ENCODE peak calls at places on chromosomes 4 and X, in ten cellular contexts. One of them, this sample, is unnamed.
A peak's percentile ranks its signal among the peaks of the same experiment; 100 is the strongest.

GRCh38 chrX:124393238-124393637 is 46.9 kb downstream of the SH2D1A start:
- DNase-seq in RWPE1: no peak
- DNase-seq in mammary epithelial cell: no peak
- DNase-seq in ovary: no peak
- DNase-seq in body of pancreas: no peak
- DNase-seq in OCI-LY7: no peak
- DNase-seq in CD4-positive, alpha-beta T cell: no peak
- DNase-seq in pancreas: no peak
- DNase-seq in AG04450: no peak
- DNase-seq in hepatocyte: no peak
- DNase-seq in this sample: no peak

GRCh38 chr4:3401436-3402171 is 40.2 kb upstream of the HGFAC start:
- DNase-seq in ovary: no peak
- DNase-seq in OCI-LY7: no peak
- DNase-seq in pancreas: no peak
- DNase-seq in hepatocyte: no peak
- DNase-seq in mammary epithelial cell: no peak
- DNase-seq in body of pancreas: no peak
- DNase-seq in RWPE1: no peak
- DNase-seq in CD4-positive, alpha-beta T cell: no peak
- DNase-seq in AG04450: no peak
- DNase-seq in this sample: no peak

GRCh38 chr4:38894340-38894982 is 26.9 kb downstream of the FAM114A1 start:
- DNase-seq in ovary: no peak
- DNase-seq in pancreas: no peak
- DNase-seq in RWPE1: no peak
- DNase-seq in mammary epithelial cell: no peak
- DNase-seq in OCI-LY7: peak; percentile 10
- DNase-seq in body of pancreas: no peak
- DNase-seq in CD4-positive, alpha-beta T cell: no peak
- DNase-seq in hepatocyte: no peak
- DNase-seq in AG04450: no peak
- DNase-seq in this sample: no peak

GRCh38 chr4:17206829-17207773 is 304.8 kb downstream of the QDPR start:
- DNase-seq in hepatocyte: no peak
- DNase-seq in body of pancreas: no peak
- DNase-seq in pancreas: no peak
- DNase-seq in ovary: no peak
- DNase-seq in mammary epithelial cell: no peak
- DNase-seq in RWPE1: no peak
- DNase-seq in OCI-LY7: peak; percentile 35
- DNase-seq in CD4-positive, alpha-beta T cell: no peak
- DNase-seq in AG04450: no peak
- DNase-seq in this sample: no peak

GRCh38 chrX:101686574-101686973 is 26.9 kb upstream of the ARMCX2 start:
- DNase-seq in mammary epithelial cell: no peak
- DNase-seq in RWPE1: no peak
- DNase-seq in OCI-LY7: no peak
- DNase-seq in CD4-positive, alpha-beta T cell: no peak
- DNase-seq in AG04450: no peak
- DNase-seq in pancreas: no peak
- DNase-seq in ovary: no peak
- DNase-seq in hepatocyte: no peak
- DNase-seq in body of pancreas: no peak
- DNase-seq in this sample: no peak

GRCh38 chrX:122625821-122626220 is 558.3 kb upstream of the GRIA3 start:
- DNase-seq in OCI-LY7: no peak
- DNase-seq in RWPE1: no peak
- DNase-seq in ovary: no peak
- DNase-seq in hepatocyte: no peak
- DNase-seq in pancreas: no peak
- DNase-seq in mammary epithelial cell: peak; percentile 68
- DNase-seq in body of pancreas: no peak
- DNase-seq in AG04450: no peak
- DNase-seq in CD4-positive, alpha-beta T cell: no peak
- DNase-seq in this sample: no peak

GRCh38 chr4:182310316-182310715 is 67.1 kb downstream of the TENM3 start:
- DNase-seq in CD4-positive, alpha-beta T cell: no peak
- DNase-seq in OCI-LY7: no peak
- DNase-seq in body of pancreas: no peak
- DNase-seq in AG04450: peak; percentile 27
- DNase-seq in hepatocyte: no peak
- DNase-seq in mammary epithelial cell: no peak
- DNase-seq in ovary: no peak
- DNase-seq in RWPE1: no peak
- DNase-seq in pancreas: no peak
- DNase-seq in this sample: no peak

GRCh38 chrX:40470830-40471429 is 109.8 kb upstream of the ATP6AP2 start:
- DNase-seq in mammary epithelial cell: no peak
- DNase-seq in AG04450: no peak
- DNase-seq in ovary: no peak
- DNase-seq in OCI-LY7: no peak
- DNase-seq in CD4-positive, alpha-beta T cell: no peak
- DNase-seq in hepatocyte: no peak
- DNase-seq in body of pancreas: no peak
- DNase-seq in pancreas: no peak
- DNase-seq in RWPE1: peak; percentile 13
- DNase-seq in this sample: no peak

GRCh38 chr4:168766537-168767316 is 243.3 kb downstream of the CBR4 start:
- DNase-seq in hepatocyte: no peak
- DNase-seq in RWPE1: no peak
- DNase-seq in CD4-positive, alpha-beta T cell: no peak
- DNase-seq in AG04450: no peak
- DNase-seq in OCI-LY7: no peak
- DNase-seq in mammary epithelial cell: no peak
- DNase-seq in pancreas: no peak
- DNase-seq in body of pancreas: no peak
- DNase-seq in ovary: no peak
- DNase-seq in this sample: no peak

GRCh38 chr4:110104661-110105060 is 93.8 kb downstream of the ELOVL6 start:
- DNase-seq in pancreas: no peak
- DNase-seq in OCI-LY7: no peak
- DNase-seq in AG04450: no peak
- DNase-seq in mammary epithelial cell: no peak
- DNase-seq in CD4-positive, alpha-beta T cell: no peak
- DNase-seq in hepatocyte: no peak
- DNase-seq in ovary: no peak
- DNase-seq in RWPE1: no peak
- DNase-seq in body of pancreas: no peak
- DNase-seq in this sample: no peak

GRCh38 chr4:3644849-3645627 is 112.8 kb upstream of the LRPAP1 start:
- DNase-seq in ovary: no peak
- DNase-seq in CD4-positive, alpha-beta T cell: no peak
- DNase-seq in RWPE1: peak; percentile 9
- DNase-seq in pancreas: no peak
- DNase-seq in OCI-LY7: no peak
- DNase-seq in body of pancreas: no peak
- DNase-seq in mammary epithelial cell: no peak
- DNase-seq in AG04450: no peak
- DNase-seq in hepatocyte: no peak
- DNase-seq in this sample: no peak

GRCh38 chr4:85210353-85210752 is 243.9 kb upstream of the WDFY3 start:
- DNase-seq in AG04450: no peak
- DNase-seq in RWPE1: peak; percentile 45
- DNase-seq in ovary: no peak
- DNase-seq in body of pancreas: no peak
- DNase-seq in hepatocyte: no peak
- DNase-seq in mammary epithelial cell: peak; percentile 82
- DNase-seq in pancreas: no peak
- DNase-seq in CD4-positive, alpha-beta T cell: no peak
- DNase-seq in OCI-LY7: no peak
- DNase-seq in this sample: no peak

GRCh38 chrX:135295238-135295943 is 13.9 kb upstream of the ETDC start:
- DNase-seq in hepatocyte: peak; percentile 54
- DNase-seq in ovary: no peak
- DNase-seq in OCI-LY7: no peak
- DNase-seq in AG04450: peak; percentile 3
- DNase-seq in body of pancreas: no peak
- DNase-seq in mammary epithelial cell: no peak
- DNase-seq in CD4-positive, alpha-beta T cell: peak; percentile 24
- DNase-seq in RWPE1: no peak
- DNase-seq in pancreas: peak; percentile 54
- DNase-seq in this sample: peak; percentile 22

GRCh38 chr4:176302283-176303275 is 17.2 kb upstream of the SPCS3 start:
- DNase-seq in mammary epithelial cell: peak; percentile 56
- DNase-seq in AG04450: peak; percentile 61
- DNase-seq in body of pancreas: no peak
- DNase-seq in RWPE1: peak; percentile 62
- DNase-seq in pancreas: no peak
- DNase-seq in CD4-positive, alpha-beta T cell: no peak
- DNase-seq in OCI-LY7: no peak
- DNase-seq in ovary: no peak
- DNase-seq in hepatocyte: peak; percentile 15
- DNase-seq in this sample: no peak

GRCh38 chr4:121796283-121796682 is 4.8 kb upstream of the EXOSC9 start:
- DNase-seq in hepatocyte: no peak
- DNase-seq in RWPE1: no peak
- DNase-seq in ovary: no peak
- DNase-seq in CD4-positive, alpha-beta T cell: no peak
- DNase-seq in OCI-LY7: no peak
- DNase-seq in mammary epithelial cell: no peak
- DNase-seq in pancreas: no peak
- DNase-seq in body of pancreas: no peak
- DNase-seq in AG04450: no peak
- DNase-seq in this sample: no peak
- H3K27ac ChIP-seq in hepatocyte: no peak overlapping the region
- H3K27ac ChIP-seq in RWPE1: no peak overlapping the region
- H3K27ac ChIP-seq in ovary: no peak overlapping the region
- H3K27ac ChIP-seq in CD4-positive, alpha-beta T cell: no peak overlapping the region
- H3K27ac ChIP-seq in OCI-LY7: no peak overlapping the region
- H3K27ac ChIP-seq in mammary epithelial cell: no peak overlapping the region
- H3K27ac ChIP-seq in pancreas: no peak overlapping the region
- H3K27ac ChIP-seq in body of pancreas: no peak overlapping the region
- H3K27ac ChIP-seq in AG04450: peak overlapping the region; percentile 12
- H3K27ac ChIP-seq in this sample: no peak overlapping the region

GRCh38 chrX:10118530-10118929 is 38.2 kb upstream of the CLCN4 start:
- DNase-seq in mammary epithelial cell: no peak
- DNase-seq in ovary: no peak
- DNase-seq in AG04450: no peak
- DNase-seq in CD4-positive, alpha-beta T cell: no peak
- DNase-seq in hepatocyte: no peak
- DNase-seq in pancreas: no peak
- DNase-seq in OCI-LY7: no peak
- DNase-seq in RWPE1: no peak
- DNase-seq in body of pancreas: no peak
- DNase-seq in this sample: no peak
- H3K27ac ChIP-seq in mammary epithelial cell: no peak overlapping the region
- H3K27ac ChIP-seq in ovary: no peak overlapping the region
- H3K27ac ChIP-seq in AG04450: no peak overlapping the region
- H3K27ac ChIP-seq in CD4-positive, alpha-beta T cell: no peak overlapping the region
- H3K27ac ChIP-seq in hepatocyte: no peak overlapping the region
- H3K27ac ChIP-seq in pancreas: no peak overlapping the region
- H3K27ac ChIP-seq in OCI-LY7: peak overlapping the region; percentile 72
- H3K27ac ChIP-seq in RWPE1: no peak overlapping the region
- H3K27ac ChIP-seq in body of pancreas: no peak overlapping the region
- H3K27ac ChIP-seq in this sample: no peak overlapping the region

DNA sequence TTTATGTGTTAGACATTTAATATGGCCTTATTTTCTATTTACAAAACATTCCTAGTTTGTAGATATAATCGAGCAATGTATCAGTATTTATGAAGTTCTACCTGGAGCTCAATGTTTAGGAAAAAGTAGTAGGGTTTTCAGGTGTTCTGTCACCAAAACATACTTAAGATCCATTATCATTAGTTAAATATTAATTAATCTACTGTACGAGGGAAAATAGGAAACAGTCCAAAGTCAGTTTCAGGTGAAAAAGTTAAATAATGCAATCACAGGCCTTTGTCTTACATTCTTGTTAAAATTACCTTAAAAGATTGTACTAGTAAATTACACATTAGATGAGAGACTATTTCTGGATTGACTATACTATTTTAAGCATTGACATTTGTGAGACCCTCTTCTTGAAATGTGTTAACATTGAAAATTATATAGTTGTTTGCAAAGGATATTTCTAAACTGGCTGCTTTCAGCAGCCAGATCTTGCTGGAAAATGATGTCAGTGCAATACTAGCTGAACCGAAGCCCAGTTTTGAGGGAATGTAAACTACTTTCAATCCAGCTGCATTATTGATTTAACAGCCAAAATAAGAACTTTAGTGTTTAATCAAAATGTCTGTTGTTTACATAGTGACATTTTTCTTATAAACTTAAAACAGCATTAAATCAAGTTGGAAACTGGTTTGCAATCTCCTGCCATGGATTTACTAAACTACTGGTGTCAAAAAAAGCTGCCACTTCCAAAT is 19.3 kb downstream of the GUCY1B1 start:
- DNase-seq in RWPE1: no peak
- DNase-seq in CD4-positive, alpha-beta T cell: no peak
- DNase-seq in mammary epithelial cell: no peak
- DNase-seq in OCI-LY7: no peak
- DNase-seq in ovary: no peak
- DNase-seq in AG04450: no peak
- DNase-seq in body of pancreas: peak; percentile 33
- DNase-seq in pancreas: no peak
- DNase-seq in hepatocyte: no peak
- DNase-seq in this sample: no peak
- H3K27ac ChIP-seq in RWPE1: no peak overlapping the region
- H3K27ac ChIP-seq in CD4-positive, alpha-beta T cell: no peak overlapping the region
- H3K27ac ChIP-seq in mammary epithelial cell: no peak overlapping the region
- H3K27ac ChIP-seq in OCI-LY7: no peak overlapping the region
- H3K27ac ChIP-seq in ovary: no peak overlapping the region
- H3K27ac ChIP-seq in AG04450: no peak overlapping the region
- H3K27ac ChIP-seq in body of pancreas: peak overlapping the region; percentile 71
- H3K27ac ChIP-seq in pancreas: no peak overlapping the region
- H3K27ac ChIP-seq in hepatocyte: peak overlapping the region; percentile 45
- H3K27ac ChIP-seq in this sample: peak overlapping the region; percentile 28

GRCh38 chr4:74435296-74435695 is 9.6 kb upstream of the AREG start:
- DNase-seq in hepatocyte: no peak
- DNase-seq in AG04450: no peak
- DNase-seq in mammary epithelial cell: no peak
- DNase-seq in ovary: no peak
- DNase-seq in RWPE1: no peak
- DNase-seq in CD4-positive, alpha-beta T cell: no peak
- DNase-seq in body of pancreas: no peak
- DNase-seq in OCI-LY7: no peak
- DNase-seq in pancreas: no peak
- DNase-seq in this sample: no peak

GRCh38 chr4:74433541-74434172 is 11.3 kb upstream of the AREG start:
- DNase-seq in RWPE1: no peak
- DNase-seq in mammary epithelial cell: no peak
- DNase-seq in OCI-LY7: peak; percentile 9
- DNase-seq in pancreas: no peak
- DNase-seq in hepatocyte: no peak
- DNase-seq in ovary: no peak
- DNase-seq in AG04450: no peak
- DNase-seq in CD4-positive, alpha-beta T cell: no peak
- DNase-seq in body of pancreas: no peak
- DNase-seq in this sample: no peak

GRCh38 chr4:74433043-74433442 is 11.9 kb upstream of the AREG start:
- DNase-seq in CD4-positive, alpha-beta T cell: no peak
- DNase-seq in ovary: no peak
- DNase-seq in RWPE1: no peak
- DNase-seq in AG04450: no peak
- DNase-seq in mammary epithelial cell: no peak
- DNase-seq in hepatocyte: no peak
- DNase-seq in OCI-LY7: no peak
- DNase-seq in body of pancreas: no peak
- DNase-seq in pancreas: no peak
- DNase-seq in this sample: no peak

GRCh38 chr4:74428278-74428677 is 16.7 kb upstream of the AREG start:
- DNase-seq in RWPE1: peak; percentile 86
- DNase-seq in AG04450: no peak
- DNase-seq in body of pancreas: no peak
- DNase-seq in CD4-positive, alpha-beta T cell: no peak
- DNase-seq in hepatocyte: no peak
- DNase-seq in OCI-LY7: no peak
- DNase-seq in mammary epithelial cell: peak; percentile 89
- DNase-seq in ovary: no peak
- DNase-seq in pancreas: no peak
- DNase-seq in this sample: no peak

GRCh38 chr4:74431113-74431826 is 13.7 kb upstream of the AREG start:
- DNase-seq in mammary epithelial cell: peak; percentile 77
- DNase-seq in ovary: no peak
- DNase-seq in CD4-positive, alpha-beta T cell: no peak
- DNase-seq in OCI-LY7: no peak
- DNase-seq in body of pancreas: no peak
- DNase-seq in pancreas: no peak
- DNase-seq in RWPE1: no peak
- DNase-seq in AG04450: no peak
- DNase-seq in hepatocyte: no peak
- DNase-seq in this sample: no peak
- H3K27ac ChIP-seq in mammary epithelial cell: peak overlapping the region; percentile 95
- H3K27ac ChIP-seq in ovary: no peak overlapping the region
- H3K27ac ChIP-seq in CD4-positive, alpha-beta T cell: no peak overlapping the region
- H3K27ac ChIP-seq in OCI-LY7: no peak overlapping the region
- H3K27ac ChIP-seq in body of pancreas: no peak overlapping the region
- H3K27ac ChIP-seq in pancreas: no peak overlapping the region
- H3K27ac ChIP-seq in RWPE1: peak overlapping the region; percentile 76
- H3K27ac ChIP-seq in AG04450: no peak overlapping the region
- H3K27ac ChIP-seq in hepatocyte: no peak overlapping the region
- H3K27ac ChIP-seq in this sample: no peak overlapping the region